ENCODE peak calls at places on chromosomes 3 and 15, in ten cellular contexts. I is spleen, F is kidney epithelial cell, H is AG04450, G is breast epithelium, J is cardiac muscle cell, C is PC-3, X is A549, U is mucosa of descending colon, O is psoas muscle. Z is an unnamed sample.
A peak's percentile ranks its signal among the peaks of the same experiment; 100 is the strongest.

GRCh38 chr3:27022096-27022761 is 347.0 kb downstream of the NEK10 start:
- DNase-seq in I (no peak), F (no peak), H (no peak), G (no peak), J (no peak), C (no peak), X (no peak), U (no peak), O (no peak), Z (no peak)

GRCh38 chr3:51380601-51381332 is 4.3 kb upstream of the MANF start:
- DNase-seq in I (no peak), F (no peak), H (no peak), G (no peak), J (no peak), C (no peak), X (no peak), U (no peak), O (no peak), Z (no peak)

GRCh38 chr3:71369733-71370391 is 213.7 kb downstream of the FOXP1 start:
- DNase-seq in I (no peak), F (no peak), H (no peak), G (no peak), J (peak; percentile 57), C (no peak), X (no peak), U (no peak), O (no peak), Z (no peak)

GRCh38 chr3:86942191-86942590 is 48.8 kb downstream of the VGLL3 start:
- DNase-seq in I (no peak), F (no peak), H (no peak), G (no peak), J (no peak), C (no peak), X (no peak), U (no peak), O (no peak), Z (no peak)

GRCh38 chr3:160291290-160291908 is 66.2 kb downstream of the C3orf80 start:
- DNase-seq in I (no peak), F (no peak), H (no peak), G (no peak), J (no peak), C (no peak), X (peak; percentile 2), U (no peak), O (no peak), Z (no peak)

GRCh38 chr3:38107911-38108648 is 28.8 kb downstream of the ACAA1 start:
- DNase-seq in I (no peak), F (no peak), H (no peak), G (no peak), J (no peak), C (no peak), X (no peak), U (peak; percentile 31), O (no peak), Z (no peak)

GRCh38 chr3:126118591-126118990 is 34.7 kb upstream of the SLC41A3 start:
- DNase-seq in I (no peak), F (no peak), H (no peak), G (no peak), J (no peak), C (no peak), X (no peak), U (no peak), O (no peak), Z (no peak)

GRCh38 chr15:70186152-70186551 is 88.4 kb upstream of the TLE3 start:
- DNase-seq in I (peak; percentile 70), F (no peak), H (no peak), G (no peak), J (peak; percentile 49), C (no peak), X (no peak), U (no peak), O (no peak), Z (no peak)

GRCh38 chr15:74449066-74449465 is 11.9 kb downstream of the UBL7 start:
- DNase-seq in I (peak; percentile 51), F (no peak), H (no peak), G (no peak), J (no peak), C (no peak), X (no peak), U (no peak), O (no peak), Z (no peak)

GRCh38 chr3:102078864-102079808 is 229.8 kb downstream of the NFKBIZ start:
- DNase-seq in I (peak; percentile 64), F (no peak), H (no peak), G (no peak), J (no peak), C (peak; percentile 26), X (no peak), U (no peak), O (no peak), Z (no peak)

GRCh38 chr3:184525337-184526157 is 36.0 kb upstream of the EPHB3 start:
- DNase-seq in I (peak; percentile 80), F (no peak), H (no peak), G (peak; percentile 49), J (no peak), C (no peak), X (no peak), U (no peak), O (no peak), Z (no peak)

GRCh38 chr3:195170521-195170920 is 100.4 kb downstream of the XXYLT1 start:
- DNase-seq in I (no peak), F (no peak), H (no peak), G (no peak), J (no peak), C (no peak), X (no peak), U (no peak), O (no peak), Z (no peak)

GRCh38 chr15:91414124-91414523 is 314.1 kb downstream of the SV2B start:
- DNase-seq in I (no peak), F (no peak), H (no peak), G (no peak), J (no peak), C (no peak), X (no peak), U (no peak), O (no peak), Z (no peak)

GRCh38 chr3:4759689-4760312 is 219.4 kb upstream of the BHLHE40 start:
- DNase-seq in I (no peak), F (no peak), H (no peak), G (no peak), J (no peak), C (no peak), X (no peak), U (no peak), O (no peak), Z (no peak)

GRCh38 chr3:13566462-13566748 is 17.5 kb downstream of the FBLN2 start:
- DNase-seq in I (peak; percentile 49), F (no peak), H (no peak), G (no peak), J (no peak), C (no peak), X (no peak), U (no peak), O (no peak), Z (no peak)

GRCh38 chr3:183592820-183593219 is 37.3 kb upstream of the KLHL6 start:
- DNase-seq in I (no peak), F (no peak), H (no peak), G (no peak), J (no peak), C (no peak), X (no peak), U (no peak), O (no peak), Z (no peak)

GRCh38 chr3:131794766-131795381 is 239.9 kb downstream of the CPNE4 start:
- DNase-seq in I (no peak), F (peak; percentile 9), H (peak; percentile 36), G (no peak), J (peak; percentile 79), C (peak; percentile 76), X (peak; percentile 59), U (no peak), O (no peak), Z (no peak)
- H3K4me3 ChIP-seq in I (no peak overlapping the region), F (no peak overlapping the region), H (no peak overlapping the region), G (no peak overlapping the region), J (no peak overlapping the region), C (no peak overlapping the region), X (no peak overlapping the region), U (no peak overlapping the region), O (no peak overlapping the region), Z (no peak overlapping the region)

GRCh38 chr3:173529062-173529711 is 131.6 kb downstream of the NLGN1 start:
- DNase-seq in I (no peak), F (no peak), H (no peak), G (no peak), J (peak; percentile 8), C (peak; percentile 59), X (peak; percentile 42), U (no peak), O (no peak), Z (no peak)
- TF ChIP-seq CTCF in I (no peak), F (peak; percentile 69), H (peak; percentile 41), G (no peak), J (peak; percentile 30), C (peak; percentile 73), X (peak; percentile 24), U (no peak), O (no peak), Z (peak; percentile 62)

DNA sequence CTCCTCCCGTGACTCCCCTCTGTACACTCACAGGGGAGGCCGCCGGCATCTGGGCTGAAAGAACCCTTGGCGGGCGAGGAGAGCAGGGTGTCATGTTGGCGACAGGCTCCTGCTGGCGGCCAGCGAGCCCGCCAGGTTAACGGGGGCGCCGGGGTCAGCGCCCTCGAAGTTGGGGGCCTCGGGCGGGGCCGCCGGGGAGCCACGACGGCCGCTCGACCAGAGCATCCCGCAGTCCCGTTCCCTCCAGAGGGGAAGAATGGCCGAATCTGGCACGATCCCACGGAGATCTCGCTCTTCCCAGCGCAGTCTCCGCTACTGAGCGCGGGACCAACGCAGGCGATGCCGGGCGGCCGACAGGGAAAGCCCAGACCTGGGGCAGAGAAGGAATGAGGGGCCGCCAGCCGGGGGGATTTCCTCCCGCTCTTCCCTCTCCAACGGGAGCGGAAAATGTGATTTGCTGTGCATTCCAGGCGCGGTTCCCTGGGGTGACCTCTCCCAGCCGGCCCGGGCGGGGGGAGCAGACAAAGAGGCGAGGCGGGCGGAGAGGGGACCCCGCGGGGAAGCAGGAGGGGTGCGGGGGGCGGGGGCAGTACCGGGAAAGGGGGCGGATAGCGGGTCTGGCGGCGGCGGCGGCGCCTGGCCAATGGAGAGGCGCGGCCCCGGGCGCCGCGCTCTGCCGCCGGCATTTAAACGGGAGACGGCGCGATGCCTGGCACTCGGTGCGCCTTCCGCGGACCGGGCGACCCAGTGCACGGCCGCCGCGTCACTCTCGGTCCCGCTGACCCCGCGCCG is at the start of gene GREM1:
- DNase-seq in I (no peak), F (no peak), H (no peak), G (no peak), J (peak; percentile 65), C (no peak), X (no peak), U (peak; percentile 57), O (peak; percentile 15), Z (no peak)
- H3K4me3 ChIP-seq in I (no peak within 1 kb of the TSS), F (peak within 1 kb of the TSS; percentile 62), H (peak within 1 kb of the TSS; percentile 92), G (peak within 1 kb of the TSS; percentile 71), J (peak within 1 kb of the TSS; percentile 21), C (peak within 1 kb of the TSS; percentile 64), X (peak within 1 kb of the TSS; percentile 41), U (no peak within 1 kb of the TSS), O (peak within 1 kb of the TSS; percentile 52), Z (peak within 1 kb of the TSS; percentile 62)

DNA sequence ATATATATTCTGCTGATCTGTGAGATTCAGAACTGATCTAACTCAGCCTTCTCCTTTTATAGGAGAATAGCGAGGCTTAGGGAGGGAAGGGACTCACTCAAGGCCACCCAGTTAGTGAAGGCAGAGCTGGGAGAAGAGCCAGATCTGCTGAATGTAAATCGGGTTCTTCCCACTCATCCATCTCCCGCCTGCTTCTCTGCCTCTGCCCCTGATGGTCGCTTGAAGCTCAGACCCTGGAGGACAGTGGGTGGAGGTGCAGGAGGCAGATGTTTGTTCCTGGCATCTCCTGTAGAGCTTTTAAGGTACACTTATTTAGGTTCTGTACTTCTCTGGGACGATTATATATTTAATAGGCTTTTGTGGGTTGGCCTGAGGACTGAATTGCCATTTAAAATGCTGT is 4.3 kb downstream of the PDIA5 start:
- DNase-seq in I (no peak), F (no peak), H (no peak), G (no peak), J (peak; percentile 68), C (no peak), X (peak; percentile 30), U (no peak), O (no peak), Z (no peak)
- TF ChIP-seq CTCF in I (no peak), F (no peak), H (peak; percentile 36), G (no peak), J (peak; percentile 33), C (no peak), X (no peak), U (no peak), O (no peak), Z (peak; percentile 25)